ENCODE peak calls at places on chromosomes 16 and 17, in six cellular contexts. Q, P, T, X, E and S are unnamed samples.

GRCh38 chr17:14396542-14396941 is 95.7 kb downstream of the HS3ST3B1 start:
- DNase-seq in Q (peak; percentile 34), P (no peak), T (no peak), X (no peak), E (no peak), S (no peak)

GRCh38 chr17:4968916-4969550 is 1.4 kb upstream of the SPAG7 start:
- DNase-seq in Q (peak; percentile 96), P (no peak), T (peak; percentile 51), X (no peak), E (no peak), S (no peak)

GRCh38 chr17:46035112-46035818 is 36.2 kb downstream of the STH start:
- DNase-seq in Q (no peak), P (peak; percentile 64), T (no peak), X (no peak), E (no peak), S (no peak)

GRCh38 chr17:16443390-16444257 is 28.3 kb downstream of the TRPV2 start:
- DNase-seq in Q (no peak), P (no peak), T (no peak), X (no peak), E (no peak), S (no peak)

GRCh38 chr17:68843522-68843921 is 111.7 kb downstream of the ABCA8 start:
- DNase-seq in Q (peak; percentile 24), P (no peak), T (no peak), X (no peak), E (no peak), S (no peak)

GRCh38 chr16:23131436-23131835 is 17.8 kb downstream of the USP31 start:
- DNase-seq in Q (no peak), P (no peak), T (no peak), X (no peak), E (no peak), S (no peak)

GRCh38 chr17:18851206-18851605 is 6.7 kb upstream of the PRPSAP2 start:
- DNase-seq in Q (no peak), P (no peak), T (no peak), X (no peak), E (no peak), S (no peak)

GRCh38 chr17:61413654-61414133 is 14.1 kb downstream of the TBX2 start:
- DNase-seq in Q (no peak), P (no peak), T (peak; percentile 29), X (peak; percentile 66), E (no peak), S (no peak)

GRCh38 chr17:21288581-21289017 is 4.1 kb downstream of the MAP2K3 start:
- DNase-seq in Q (no peak), P (no peak), T (no peak), X (peak; percentile 86), E (no peak), S (no peak)

GRCh38 chr16:53034306-53034705 is 18.4 kb downstream of the CHD9NB start:
- DNase-seq in Q (peak; percentile 30), P (no peak), T (no peak), X (no peak), E (no peak), S (no peak)

GRCh38 chr16:68335175-68335574 is 24.4 kb downstream of the PRMT7 start:
- DNase-seq in Q (peak; percentile 79), P (no peak), T (no peak), X (no peak), E (no peak), S (no peak)

GRCh38 chr17:62676952-62677596 is 49.6 kb downstream of the MRC2 start:
- DNase-seq in Q (no peak), P (no peak), T (no peak), X (no peak), E (no peak), S (peak; percentile 91)

GRCh38 chr16:30942421-30942796 is 6.5 kb upstream of the ORAI3 start:
- DNase-seq in Q (no peak), P (no peak), T (no peak), X (no peak), E (no peak), S (no peak)

GRCh38 chr16:30937692-30938091 is 11.2 kb upstream of the ORAI3 start:
- DNase-seq in Q (no peak), P (no peak), T (no peak), X (peak; percentile 82), E (no peak), S (no peak)

GRCh38 chr16:30946671-30947532 is 2.0 kb upstream of the ORAI3 start:
- DNase-seq in Q (no peak), P (no peak), T (no peak), X (peak; percentile 88), E (no peak), S (peak; percentile 94)

GRCh38 chr16:30944352-30944751 is 4.5 kb upstream of the ORAI3 start:
- DNase-seq in Q (no peak), P (no peak), T (no peak), X (no peak), E (no peak), S (no peak)

GRCh38 chr16:30941600-30942420 is 7.1 kb upstream of the ORAI3 start:
- DNase-seq in Q (peak; percentile 62), P (peak; percentile 79), T (peak; percentile 87), X (peak; percentile 94), E (peak; percentile 57), S (no peak)
- TF ChIP-seq CTCF in Q (peak; percentile 74), P (peak; percentile 94), T (peak; percentile 94), X (no peak), E (peak; percentile 78), S (peak; percentile 85)

GRCh38 chr17:76793775-76794174 is 55.9 kb downstream of the MFSD11 start:
- DNase-seq in Q (peak; percentile 41), P (peak; percentile 67), T (no peak), X (no peak), E (no peak), S (no peak)
- TF ChIP-seq CTCF in Q (peak; percentile 59), P (peak; percentile 43), T (no peak), X (no peak), E (no peak), S (peak; percentile 50)

DNA sequence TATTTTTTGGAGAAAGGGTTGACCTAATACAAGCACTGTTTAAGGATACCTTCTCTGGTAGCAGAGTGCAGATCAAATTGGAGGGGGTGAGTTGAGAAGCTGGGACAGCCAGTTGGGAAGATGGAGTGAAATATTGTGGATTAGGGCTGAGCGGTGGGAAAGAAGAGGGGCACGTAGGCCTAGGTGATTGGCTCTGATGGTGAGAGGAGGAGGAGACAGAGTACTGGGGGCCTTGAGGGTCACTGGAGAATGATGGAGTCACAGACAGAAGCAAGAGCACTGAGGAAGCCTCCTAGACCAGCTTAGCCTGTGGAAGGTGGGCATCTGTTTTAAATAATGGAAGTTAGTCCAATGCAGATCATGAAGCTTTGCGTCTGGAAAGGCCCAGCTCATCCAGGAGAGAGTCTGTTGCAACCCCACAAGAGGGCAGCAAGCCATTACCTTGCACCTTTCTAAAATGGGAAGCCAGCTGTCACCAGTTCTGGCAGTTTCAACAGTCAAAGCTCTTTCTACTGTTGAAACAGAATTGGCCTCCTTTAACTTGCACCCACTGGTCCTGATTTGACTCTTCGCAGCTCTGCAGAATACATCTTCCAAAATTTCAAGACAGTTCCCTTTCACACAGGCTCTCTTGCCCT is 11.8 kb downstream of the SLC9A5 start:
- DNase-seq in Q (peak; percentile 69), P (peak; percentile 74), T (peak; percentile 28), X (no peak), E (no peak), S (no peak)
- TF ChIP-seq CTCF in Q (peak; percentile 74), P (peak; percentile 76), T (peak; percentile 46), X (no peak), E (peak; percentile 37), S (peak; percentile 82)

GRCh38 chr17:72446525-72447250 is 325.9 kb downstream of the SOX9 start:
- DNase-seq in Q (no peak), P (no peak), T (peak; percentile 76), X (no peak), E (no peak), S (no peak)

GRCh38 chr17:72446118-72446517 is 325.3 kb downstream of the SOX9 start:
- DNase-seq in Q (no peak), P (no peak), T (no peak), X (no peak), E (no peak), S (no peak)

GRCh38 chr17:72447251-72447640 is 326.4 kb downstream of the SOX9 start:
- DNase-seq in Q (no peak), P (no peak), T (no peak), X (no peak), E (no peak), S (no peak)

GRCh38 chr17:72444517-72445054 is 323.8 kb downstream of the SOX9 start:
- DNase-seq in Q (no peak), P (no peak), T (no peak), X (no peak), E (no peak), S (no peak)

DNA sequence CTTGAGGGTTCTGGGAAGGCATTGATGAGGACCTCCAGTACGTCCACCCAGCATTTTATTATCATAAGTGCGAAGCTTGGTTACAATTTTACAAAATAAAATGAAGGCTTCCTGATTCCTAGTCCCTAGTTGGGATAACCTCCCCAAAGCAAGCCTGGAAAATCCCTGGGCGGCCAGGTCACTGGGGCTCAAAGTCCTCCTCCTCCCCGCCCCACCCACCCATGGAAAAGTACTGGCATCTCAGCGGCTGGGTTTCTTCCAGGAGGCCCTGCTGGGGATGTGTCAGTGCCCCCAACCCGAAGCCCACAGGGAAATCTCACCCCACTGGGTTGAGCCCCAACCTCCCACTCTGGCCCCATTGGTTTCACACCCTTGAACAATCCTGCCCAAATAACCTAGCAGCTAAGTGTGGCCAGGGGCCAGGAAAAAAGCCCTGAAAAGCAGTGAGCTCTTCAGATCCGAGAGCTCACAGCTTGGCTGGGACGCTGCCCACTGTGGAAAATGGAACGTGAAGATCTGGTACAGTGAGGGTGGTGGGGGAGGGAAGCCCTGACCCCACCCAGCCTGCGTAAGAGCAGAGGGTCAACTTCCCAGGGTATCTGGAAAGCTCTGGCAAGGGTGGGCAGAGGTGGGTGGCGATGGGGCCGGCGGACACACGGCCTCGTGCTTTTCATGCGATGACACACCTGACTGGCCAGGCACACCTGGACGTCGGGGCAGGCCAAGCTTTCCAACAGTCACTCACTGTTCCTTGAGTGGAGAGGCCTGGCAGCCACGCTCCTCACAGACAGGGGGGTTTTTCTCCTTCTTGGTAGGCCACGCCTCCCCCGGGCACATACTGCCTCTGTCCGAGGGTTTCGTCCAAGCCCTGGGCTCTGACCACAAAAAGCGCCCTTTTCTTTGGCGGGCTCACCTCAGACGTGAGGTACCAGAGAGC is 324.5 kb downstream of the SOX9 start:
- DNase-seq in Q (no peak), P (no peak), T (peak; percentile 87), X (no peak), E (no peak), S (no peak)
- TF ChIP-seq CTCF in Q (no peak), P (no peak), T (no peak), X (no peak), E (no peak), S (no peak)